ENCODE peak calls at places on chromosomes 1 and 21, in four cellular contexts. One of them, this sample, is unnamed.

GRCh38 chr1:149844096-149844495 is 55.3 kb upstream of the BOLA1 start:
- DNase-seq in activated naive CD4-positive, alpha-beta T cell: no peak
- DNase-seq in choroid plexus epithelial cell: peak
- DNase-seq in activated CD4-positive, CD25-positive, alpha-beta regulatory T cell treated with anti-CD3 and anti-CD28 coated beads, Interleukin-2, amount 50 U/mL, for 16 hours: no peak
- DNase-seq in this sample: no peak

GRCh38 chr1:112518186-112518585 is 9.4 kb downstream of the WNT2B start:
- DNase-seq in activated naive CD4-positive, alpha-beta T cell: no peak
- DNase-seq in choroid plexus epithelial cell: no peak
- DNase-seq in activated CD4-positive, CD25-positive, alpha-beta regulatory T cell treated with anti-CD3 and anti-CD28 coated beads, Interleukin-2, amount 50 U/mL, for 16 hours: no peak
- DNase-seq in this sample: no peak

GRCh38 chr1:47434051-47434842 is 3.6 kb upstream of the FOXD2 start:
- DNase-seq in activated naive CD4-positive, alpha-beta T cell: no peak
- DNase-seq in choroid plexus epithelial cell: peak
- DNase-seq in activated CD4-positive, CD25-positive, alpha-beta regulatory T cell treated with anti-CD3 and anti-CD28 coated beads, Interleukin-2, amount 50 U/mL, for 16 hours: no peak
- DNase-seq in this sample: no peak

GRCh38 chr1:64519921-64520320 is 50.0 kb downstream of the CACHD1 start:
- DNase-seq in activated naive CD4-positive, alpha-beta T cell: no peak
- DNase-seq in choroid plexus epithelial cell: peak
- DNase-seq in activated CD4-positive, CD25-positive, alpha-beta regulatory T cell treated with anti-CD3 and anti-CD28 coated beads, Interleukin-2, amount 50 U/mL, for 16 hours: no peak
- DNase-seq in this sample: no peak

GRCh38 chr1:206442101-206442500 is 28.2 kb upstream of the IKBKE start:
- DNase-seq in activated naive CD4-positive, alpha-beta T cell: no peak
- DNase-seq in choroid plexus epithelial cell: peak
- DNase-seq in activated CD4-positive, CD25-positive, alpha-beta regulatory T cell treated with anti-CD3 and anti-CD28 coated beads, Interleukin-2, amount 50 U/mL, for 16 hours: no peak
- DNase-seq in this sample: no peak

GRCh38 chr1:205930698-205931330 is 12.4 kb downstream of the SLC26A9 start:
- DNase-seq in activated naive CD4-positive, alpha-beta T cell: no peak
- DNase-seq in choroid plexus epithelial cell: no peak
- DNase-seq in activated CD4-positive, CD25-positive, alpha-beta regulatory T cell treated with anti-CD3 and anti-CD28 coated beads, Interleukin-2, amount 50 U/mL, for 16 hours: no peak
- DNase-seq in this sample: no peak

GRCh38 chr1:183279835-183280234 is 93.8 kb downstream of the LAMC2 start:
- DNase-seq in activated naive CD4-positive, alpha-beta T cell: no peak
- DNase-seq in choroid plexus epithelial cell: peak
- DNase-seq in activated CD4-positive, CD25-positive, alpha-beta regulatory T cell treated with anti-CD3 and anti-CD28 coated beads, Interleukin-2, amount 50 U/mL, for 16 hours: no peak
- DNase-seq in this sample: no peak

GRCh38 chr21:28543975-28544374 is 448.7 kb downstream of the LTN1 start:
- DNase-seq in activated naive CD4-positive, alpha-beta T cell: no peak
- DNase-seq in choroid plexus epithelial cell: no peak
- DNase-seq in activated CD4-positive, CD25-positive, alpha-beta regulatory T cell treated with anti-CD3 and anti-CD28 coated beads, Interleukin-2, amount 50 U/mL, for 16 hours: no peak
- DNase-seq in this sample: no peak

GRCh38 chr21:39350094-39351006 is 1.5 kb upstream of the HMGN1 start:
- DNase-seq in activated naive CD4-positive, alpha-beta T cell: no peak
- DNase-seq in choroid plexus epithelial cell: no peak
- DNase-seq in activated CD4-positive, CD25-positive, alpha-beta regulatory T cell treated with anti-CD3 and anti-CD28 coated beads, Interleukin-2, amount 50 U/mL, for 16 hours: no peak
- DNase-seq in this sample: no peak

GRCh38 chr1:203189951-203190352 is 3.4 kb upstream of the CHI3L1 start:
- DNase-seq in activated naive CD4-positive, alpha-beta T cell: no peak
- DNase-seq in choroid plexus epithelial cell: no peak
- DNase-seq in activated CD4-positive, CD25-positive, alpha-beta regulatory T cell treated with anti-CD3 and anti-CD28 coated beads, Interleukin-2, amount 50 U/mL, for 16 hours: no peak
- DNase-seq in this sample: no peak

GRCh38 chr1:158552296-158552695 is 1.9 kb downstream of the OR6Y1 start:
- DNase-seq in activated naive CD4-positive, alpha-beta T cell: no peak
- DNase-seq in choroid plexus epithelial cell: no peak
- DNase-seq in activated CD4-positive, CD25-positive, alpha-beta regulatory T cell treated with anti-CD3 and anti-CD28 coated beads, Interleukin-2, amount 50 U/mL, for 16 hours: no peak
- DNase-seq in this sample: no peak